ENCODE peak calls at places on chromosomes 6 and 20, in six cellular contexts. W, Z, D, X, O and Q are unnamed samples.

GRCh38 chr6:5552243-5552642 is 290.9 kb downstream of the FARS2 start:
- DNase-seq in Z (no peak), W (no peak), D (no peak), O (no peak), X (no peak), Q (no peak)

GRCh38 chr20:62818592-62819493 is 2.0 kb downstream of the COL9A3 start:
- DNase-seq in X (no peak), W (peak; percentile 58), O (peak; percentile 92), Z (no peak), D (peak; percentile 96), Q (no peak)

GRCh38 chr20:4299250-4299649 is 283.9 kb upstream of the RNF24 start:
- DNase-seq in X (no peak), Z (no peak), O (no peak), W (no peak), D (no peak), Q (no peak)

GRCh38 chr6:52610745-52611355 is 34.0 kb upstream of the TRAM2 start:
- DNase-seq in D (peak; percentile 40), Z (peak; percentile 16), W (no peak), X (no peak), O (no peak), Q (no peak)

GRCh38 chr6:16841241-16841640 is 80.0 kb upstream of the ATXN1 start:
- DNase-seq in Z (no peak), X (no peak), D (no peak), W (no peak), O (no peak), Q (no peak)

GRCh38 chr20:24686156-24686555 is 216.7 kb downstream of the SYNDIG1 start:
- DNase-seq in Z (no peak), D (no peak), O (no peak), W (no peak), X (no peak), Q (no peak)

GRCh38 chr6:14729186-14729871 is 516.5 kb upstream of the JARID2 start:
- DNase-seq in X (no peak), Z (no peak), O (no peak), D (no peak), W (no peak), Q (no peak)

GRCh38 chr20:17823382-17824144 is 123.8 kb downstream of the BANF2 start:
- DNase-seq in X (no peak), W (no peak), D (peak; percentile 36), Z (no peak), O (no peak), Q (no peak)

GRCh38 chr6:44022296-44022661 is 105.0 kb downstream of the MRPL14 start:
- DNase-seq in D (no peak), W (peak; percentile 21), Z (no peak), X (no peak), O (no peak), Q (no peak)

GRCh38 chr6:1756472-1757129 is 146.9 kb downstream of the FOXC1 start:
- DNase-seq in Z (no peak), X (no peak), D (no peak), O (no peak), W (no peak), Q (no peak)

GRCh38 chr20:33650753-33651561 is 11.2 kb upstream of the C20orf144 start:
- DNase-seq in Z (no peak), X (no peak), D (no peak), O (no peak), W (no peak), Q (no peak)

GRCh38 chr20:63951398-63952209 is 4.6 kb downstream of the UCKL1 start:
- DNase-seq in W (no peak), Z (no peak), D (no peak), O (no peak), X (no peak), Q (no peak)

GRCh38 chr20:48295445-48295903 is 510.2 kb upstream of the SULF2 start:
- DNase-seq in W (peak; percentile 95), D (peak; percentile 94), Z (peak; percentile 79), O (no peak), X (no peak), Q (no peak)

GRCh38 chr6:166553563-166554271 is 32.8 kb downstream of the RAMACL start:
- DNase-seq in X (no peak), D (no peak), Z (no peak), O (no peak), W (no peak), Q (no peak)

GRCh38 chr20:18802012-18802634 is 11.5 kb upstream of the SCP2D1 start:
- DNase-seq in X (no peak), D (no peak), O (no peak), W (no peak), Z (no peak), Q (no peak)

GRCh38 chr20:61719691-61720347 is 345.9 kb downstream of the TAF4 start:
- DNase-seq in O (no peak), D (no peak), X (no peak), Z (no peak), W (no peak), Q (no peak)

GRCh38 chr20:3679749-3680700 is 1.8 kb downstream of the ADAM33 start:
- DNase-seq in O (peak; percentile 59), Z (no peak), W (no peak), D (no peak), X (no peak), Q (no peak)

GRCh38 chr6:5457983-5458683 is 196.8 kb downstream of the FARS2 start:
- DNase-seq in D (no peak), O (no peak), W (no peak), Z (no peak), X (no peak), Q (no peak)

GRCh38 chr6:161788531-161788930 is 514.7 kb upstream of the AGPAT4 start:
- DNase-seq in W (no peak), D (no peak), O (no peak), X (no peak), Z (no peak), Q (no peak)

GRCh38 chr6:29792123-29793035 is 35.2 kb upstream of the HLA-G start:
- DNase-seq in O (peak; percentile 43), X (peak; percentile 92), D (no peak), W (peak; percentile 9), Z (no peak), Q (peak; percentile 67)

GRCh38 chr20:14616003-14616402 is 278.6 kb upstream of the FLRT3 start:
- DNase-seq in W (no peak), Z (no peak), O (no peak), X (no peak), D (no peak), Q (no peak)

GRCh38 chr6:151067684-151068596 is 171.8 kb upstream of the AKAP12 start:
- DNase-seq in X (peak; percentile 33), Z (peak; percentile 98), O (no peak), W (peak; percentile 99), D (peak; percentile 96), Q (no peak)

GRCh38 chr6:160951187-160952030 is 40.2 kb upstream of the MAP3K4 start:
- DNase-seq in Z (no peak), W (no peak), O (no peak), X (no peak), D (no peak), Q (no peak)

GRCh38 chr6:41263267-41263666 is 23.2 kb downstream of the TREM1 start:
- DNase-seq in X (no peak), W (no peak), O (no peak), Z (no peak), D (no peak), Q (no peak)

GRCh38 chr6:20658053-20658452 is 123.8 kb downstream of the CDKAL1 start:
- DNase-seq in D (peak; percentile 85), Z (no peak), W (no peak), O (no peak), X (no peak), Q (no peak)

GRCh38 chr6:30490031-30490876 is 945 bp downstream of the HLA-E start:
- DNase-seq in Z (no peak), X (peak; percentile 80), O (peak; percentile 71), D (no peak), W (peak; percentile 70), Q (peak; percentile 78)

GRCh38 chr20:42678895-42679294 is 510.8 kb downstream of the PTPRT start:
- DNase-seq in W (no peak), O (peak; percentile 20), X (no peak), Z (no peak), D (peak; percentile 10), Q (no peak)

GRCh38 chr6:80520195-80520594 is 413.7 kb downstream of the BCKDHB start:
- DNase-seq in O (no peak), D (no peak), X (no peak), Z (no peak), W (peak; percentile 72), Q (no peak)

GRCh38 chr6:149864578-149865535 is 698 bp upstream of the LRP11 start:
- DNase-seq in D (peak; percentile 75), O (peak; percentile 71), Z (no peak), W (peak; percentile 78), X (no peak), Q (peak; percentile 72)

GRCh38 chr6:170117111-170117972 is 173.5 kb downstream of the DLL1 start:
- DNase-seq in W (no peak), O (no peak), D (no peak), X (peak; percentile 35), Z (no peak), Q (no peak)

GRCh38 chr6:35253249-35253648 is 6.3 kb upstream of the ZNF76 start:
- DNase-seq in W (no peak), D (no peak), X (no peak), O (no peak), Z (no peak), Q (no peak)
- H3K79me2 ChIP-seq in W (peaks cover 2% of the 10 kb centered on the region), D (peaks cover 5% of the 10 kb centered on the region), X (peaks cover 4% of the 10 kb centered on the region), O (peaks cover 61% of the 10 kb centered on the region), Z (peaks cover 10% of the 10 kb centered on the region), Q (peaks cover 8% of the 10 kb centered on the region)

GRCh38 chr20:45341939-45342862 is 6.0 kb downstream of the SDC4 start:
- DNase-seq in X (peak; percentile 63), W (peak; percentile 50), O (peak; percentile 79), Z (no peak), D (peak; percentile 94), Q (peak; percentile 53)
- TF ChIP-seq MAX in X (peak; percentile 37), W (no peak), O (peak; percentile 22), Z (no peak), D (peak; percentile 58), Q (no peak)

DNA sequence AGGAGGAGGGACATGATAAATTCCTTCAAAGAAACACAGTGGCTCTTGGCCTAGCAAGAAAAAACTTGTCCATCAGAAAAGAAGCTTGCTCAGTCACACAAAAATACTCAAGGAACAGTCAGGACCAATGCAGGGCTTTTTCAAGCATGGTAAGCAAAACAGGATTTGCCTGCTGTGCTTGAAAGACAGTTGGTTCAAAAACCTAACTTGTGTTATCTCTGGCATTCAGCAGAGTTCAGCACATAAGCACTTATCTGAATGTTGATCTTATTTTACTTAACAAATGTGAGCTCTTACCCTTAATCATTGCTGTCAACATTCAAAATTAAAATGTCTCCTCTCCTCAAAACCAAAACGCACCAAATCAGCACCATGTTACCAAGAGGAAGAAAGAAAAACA is 38.3 kb downstream of the ATG5 start:
- DNase-seq in O (no peak), W (no peak), D (no peak), X (no peak), Z (no peak), Q (no peak)
- H3K79me2 ChIP-seq in O (peaks cover 92% of the 10 kb centered on the region), W (peaks cover 34% of the 10 kb centered on the region), D (peaks cover 11% of the 10 kb centered on the region), X (peaks cover 65% of the 10 kb centered on the region), Z (peaks cover 69% of the 10 kb centered on the region), Q (peaks cover 74% of the 10 kb centered on the region)

DNA sequence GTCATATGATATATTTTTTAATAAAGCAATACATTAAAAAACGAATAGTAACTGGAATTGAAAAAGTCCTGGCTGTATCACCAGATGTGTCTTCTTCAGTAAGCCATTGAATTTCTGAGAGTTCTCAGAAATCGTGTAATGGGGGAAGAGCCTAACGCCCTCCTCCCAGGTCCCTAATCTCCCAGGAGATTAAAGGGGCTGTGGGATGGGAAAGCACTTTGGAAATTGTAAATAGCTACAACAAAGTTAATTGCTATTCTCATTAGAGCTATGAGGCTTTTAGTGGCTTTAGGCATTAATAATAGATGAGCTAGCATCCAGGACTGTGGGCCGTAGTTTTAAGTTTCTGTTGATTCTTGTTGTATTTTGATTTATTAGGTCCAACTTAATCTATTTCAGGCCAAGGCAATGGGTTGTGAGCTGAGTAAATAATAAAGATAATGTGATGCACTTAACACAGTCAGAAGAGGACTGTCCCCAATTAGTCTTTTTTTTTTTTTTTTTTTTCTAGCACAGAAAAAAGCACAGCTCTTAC is 67.6 kb downstream of the ANKRD6 start:
- DNase-seq in D (no peak), W (no peak), X (no peak), O (no peak), Z (no peak), Q (no peak)
- TF ChIP-seq MAX in D (no peak), W (no peak), X (no peak), O (no peak), Z (no peak), Q (no peak)